ENCODE peak calls at places on chromosomes 1 and 21, in five cellular contexts. N is naive B cell; F is activated CD4-positive, alpha-beta T cell treated with anti-CD3 and anti-CD28 coated beads, Interleukin-2, amount 50 U/mL, for 48 hours; V is D341Med; A is NCI-H524. Q is an unnamed sample.
A peak's percentile ranks its signal among the peaks of the same experiment; 100 is the strongest.

GRCh38 chr1:208101661-208102431 is 142.3 kb downstream of the PLXNA2 start:
- DNase-seq in A (peak; percentile 82), N (no peak), F (no peak), V (no peak), Q (peak; percentile 31)

GRCh38 chr1:11940260-11940921 is 5.9 kb downstream of the PLOD1 start:
- DNase-seq in V (no peak), N (no peak), A (peak; percentile 32), F (no peak), Q (no peak)

GRCh38 chr1:120178799-120179419 is 2.6 kb upstream of the SEC22B start:
- DNase-seq in F (no peak), N (no peak), A (no peak), V (no peak), Q (peak; percentile 19)

GRCh38 chr1:10682449-10683365 is 113.7 kb downstream of the CASZ1 start:
- DNase-seq in A (peak; percentile 92), F (no peak), N (no peak), V (no peak), Q (no peak)

GRCh38 chr1:241828576-241828975 is 19.4 kb upstream of the EXO1 start:
- DNase-seq in F (no peak), A (no peak), N (no peak), V (no peak), Q (peak; percentile 48)

GRCh38 chr1:29703596-29703995 is 467.3 kb downstream of the PTPRU start:
- DNase-seq in N (no peak), F (no peak), A (peak; percentile 55), V (peak; percentile 71), Q (no peak)

GRCh38 chr21:36854391-36854790 is 112.1 kb downstream of the HLCS start:
- DNase-seq in V (peak; percentile 69), A (peak; percentile 61), F (peak; percentile 9), N (no peak), Q (no peak)

GRCh38 chr1:49102752-49103151 is 326.1 kb upstream of the BEND5 start:
- DNase-seq in F (no peak), V (no peak), N (no peak), A (no peak), Q (peak; percentile 97)

GRCh38 chr1:3858231-3858981 is 1.1 kb downstream of the DFFB start:
- DNase-seq in N (no peak), A (no peak), V (peak; percentile 65), F (no peak), Q (peak; percentile 14)

GRCh38 chr1:2469103-2469940 is 6.8 kb upstream of the PLCH2 start:
- DNase-seq in V (no peak), F (no peak), A (peak; percentile 59), N (no peak), Q (no peak)

GRCh38 chr1:212313616-212314015 is 28.4 kb downstream of the PPP2R5A start:
- DNase-seq in A (no peak), V (no peak), F (no peak), N (no peak), Q (peak; percentile 79)

GRCh38 chr1:165845569-165845968 is 18.2 kb downstream of the UCK2 start:
- DNase-seq in A (no peak), V (no peak), N (no peak), F (no peak), Q (no peak)

GRCh38 chr1:10217748-10218441 is 7.5 kb downstream of the KIF1B start:
- DNase-seq in N (no peak), V (no peak), F (no peak), A (no peak), Q (peak; percentile 36)

GRCh38 chr1:47991187-47991586 is 6.0 kb downstream of the TRABD2B start:
- DNase-seq in N (no peak), V (no peak), A (no peak), F (no peak), Q (no peak)

GRCh38 chr21:45316871-45317400 is 29.2 kb upstream of the POFUT2 start:
- DNase-seq in N (no peak), V (no peak), A (no peak), F (no peak), Q (no peak)

GRCh38 chr21:14737922-14738321 is 191.8 kb upstream of the SAMSN1 start:
- DNase-seq in V (peak; percentile 54), A (peak; percentile 70), F (no peak), N (peak; percentile 55), Q (no peak)

GRCh38 chr1:43304287-43304615 is 3.5 kb downstream of the TIE1 start:
- DNase-seq in F (no peak), V (no peak), N (no peak), A (no peak), Q (no peak)

GRCh38 chr1:226754797-226755533 is 15.9 kb upstream of the ITPKB start:
- DNase-seq in N (no peak), F (no peak), A (no peak), V (no peak), Q (no peak)

Q was measured in astrocyte.